ENCODE peak calls at places on chromosomes 1 and 21, in seven cellular contexts. One of them, this sample, is unnamed.

GRCh38 chr21:15060776-15061175 is 4.0 kb downstream of the NRIP1 start:
- DNase-seq in psoas muscle: no peak
- DNase-seq in astrocyte of the cerebellum: no peak
- DNase-seq in cardiac muscle cell: no peak
- DNase-seq in OCI-LY7: no peak
- DNase-seq in lower leg skin: no peak
- DNase-seq in heart left ventricle: no peak
- DNase-seq in this sample: no peak

GRCh38 chr1:183450086-183450485 is 22.2 kb upstream of the SMG7 start:
- DNase-seq in psoas muscle: no peak
- DNase-seq in astrocyte of the cerebellum: no peak
- DNase-seq in cardiac muscle cell: no peak
- DNase-seq in OCI-LY7: no peak
- DNase-seq in lower leg skin: no peak
- DNase-seq in heart left ventricle: no peak
- DNase-seq in this sample: no peak

GRCh38 chr1:26994020-26994745 is 691 bp downstream of the TRNP1 start:
- DNase-seq in psoas muscle: no peak
- DNase-seq in astrocyte of the cerebellum: no peak
- DNase-seq in cardiac muscle cell: no peak
- DNase-seq in OCI-LY7: peak
- DNase-seq in lower leg skin: no peak
- DNase-seq in heart left ventricle: no peak
- DNase-seq in this sample: no peak

GRCh38 chr1:31614538-31615005 is 2.9 kb upstream of the HCRTR1 start:
- DNase-seq in psoas muscle: no peak
- DNase-seq in astrocyte of the cerebellum: no peak
- DNase-seq in cardiac muscle cell: no peak
- DNase-seq in OCI-LY7: no peak
- DNase-seq in lower leg skin: peak
- DNase-seq in heart left ventricle: no peak
- DNase-seq in this sample: no peak

GRCh38 chr1:90155721-90156487 is 161.0 kb downstream of the ZNF326 start:
- DNase-seq in psoas muscle: no peak
- DNase-seq in astrocyte of the cerebellum: no peak
- DNase-seq in cardiac muscle cell: no peak
- DNase-seq in OCI-LY7: no peak
- DNase-seq in lower leg skin: no peak
- DNase-seq in heart left ventricle: no peak
- DNase-seq in this sample: peak

GRCh38 chr1:27026621-27027574 is 14.2 kb upstream of the TENT5B start:
- DNase-seq in psoas muscle: no peak
- DNase-seq in astrocyte of the cerebellum: peak
- DNase-seq in cardiac muscle cell: peak
- DNase-seq in OCI-LY7: no peak
- DNase-seq in lower leg skin: peak
- DNase-seq in heart left ventricle: peak
- DNase-seq in this sample: no peak

GRCh38 chr21:29201186-29201585 is 70.7 kb downstream of the MAP3K7CL start:
- DNase-seq in psoas muscle: no peak
- DNase-seq in astrocyte of the cerebellum: no peak
- DNase-seq in cardiac muscle cell: no peak
- DNase-seq in OCI-LY7: no peak
- DNase-seq in lower leg skin: no peak
- DNase-seq in heart left ventricle: no peak
- DNase-seq in this sample: no peak

GRCh38 chr1:183987593-183988318 is 49.8 kb downstream of the COLGALT2 start:
- DNase-seq in psoas muscle: no peak
- DNase-seq in astrocyte of the cerebellum: no peak
- DNase-seq in cardiac muscle cell: peak
- DNase-seq in OCI-LY7: no peak
- DNase-seq in lower leg skin: no peak
- DNase-seq in heart left ventricle: no peak
- DNase-seq in this sample: no peak

GRCh38 chr1:40027647-40028046 is 12.9 kb upstream of the CAP1 start:
- DNase-seq in psoas muscle: no peak
- DNase-seq in astrocyte of the cerebellum: no peak
- DNase-seq in cardiac muscle cell: no peak
- DNase-seq in OCI-LY7: no peak
- DNase-seq in lower leg skin: no peak
- DNase-seq in heart left ventricle: no peak
- DNase-seq in this sample: no peak

GRCh38 chr1:238950786-238951185 is 435.6 kb upstream of the CHRM3 start:
- DNase-seq in psoas muscle: no peak
- DNase-seq in astrocyte of the cerebellum: no peak
- DNase-seq in cardiac muscle cell: no peak
- DNase-seq in OCI-LY7: no peak
- DNase-seq in lower leg skin: no peak
- DNase-seq in heart left ventricle: no peak
- DNase-seq in this sample: no peak

GRCh38 chr1:88736633-88737248 is 52.7 kb downstream of the PKN2 start:
- DNase-seq in psoas muscle: no peak
- DNase-seq in astrocyte of the cerebellum: no peak
- DNase-seq in cardiac muscle cell: peak
- DNase-seq in OCI-LY7: peak
- DNase-seq in lower leg skin: no peak
- DNase-seq in heart left ventricle: no peak
- DNase-seq in this sample: peak

GRCh38 chr21:34313116-34313515 is 50.7 kb upstream of the KCNE2 start:
- DNase-seq in psoas muscle: no peak
- DNase-seq in astrocyte of the cerebellum: no peak
- DNase-seq in cardiac muscle cell: peak
- DNase-seq in OCI-LY7: no peak
- DNase-seq in lower leg skin: no peak
- DNase-seq in heart left ventricle: no peak
- DNase-seq in this sample: no peak

GRCh38 chr21:35127851-35128250 is 78.7 kb upstream of the RUNX1 start:
- DNase-seq in psoas muscle: no peak
- DNase-seq in astrocyte of the cerebellum: no peak
- DNase-seq in cardiac muscle cell: no peak
- DNase-seq in OCI-LY7: no peak
- DNase-seq in lower leg skin: no peak
- DNase-seq in heart left ventricle: no peak
- DNase-seq in this sample: no peak

GRCh38 chr1:15425521-15425920 is 12.7 kb upstream of the CTRC start:
- DNase-seq in psoas muscle: no peak
- DNase-seq in astrocyte of the cerebellum: no peak
- DNase-seq in cardiac muscle cell: no peak
- DNase-seq in OCI-LY7: no peak
- DNase-seq in lower leg skin: no peak
- DNase-seq in heart left ventricle: no peak
- DNase-seq in this sample: no peak

GRCh38 chr1:15424146-15424667 is 14.0 kb upstream of the CTRC start:
- DNase-seq in psoas muscle: no peak
- DNase-seq in astrocyte of the cerebellum: no peak
- DNase-seq in cardiac muscle cell: no peak
- DNase-seq in OCI-LY7: no peak
- DNase-seq in lower leg skin: no peak
- DNase-seq in heart left ventricle: no peak
- DNase-seq in this sample: no peak

GRCh38 chr1:15423355-15424077 is 13.8 kb downstream of the EFHD2 start:
- DNase-seq in psoas muscle: no peak
- DNase-seq in astrocyte of the cerebellum: no peak
- DNase-seq in cardiac muscle cell: no peak
- DNase-seq in OCI-LY7: no peak
- DNase-seq in lower leg skin: no peak
- DNase-seq in heart left ventricle: no peak
- DNase-seq in this sample: no peak

GRCh38 chr1:15425961-15426360 is 12.3 kb upstream of the CTRC start:
- DNase-seq in psoas muscle: no peak
- DNase-seq in astrocyte of the cerebellum: no peak
- DNase-seq in cardiac muscle cell: no peak
- DNase-seq in OCI-LY7: no peak
- DNase-seq in lower leg skin: no peak
- DNase-seq in heart left ventricle: no peak
- DNase-seq in this sample: no peak

DNA sequence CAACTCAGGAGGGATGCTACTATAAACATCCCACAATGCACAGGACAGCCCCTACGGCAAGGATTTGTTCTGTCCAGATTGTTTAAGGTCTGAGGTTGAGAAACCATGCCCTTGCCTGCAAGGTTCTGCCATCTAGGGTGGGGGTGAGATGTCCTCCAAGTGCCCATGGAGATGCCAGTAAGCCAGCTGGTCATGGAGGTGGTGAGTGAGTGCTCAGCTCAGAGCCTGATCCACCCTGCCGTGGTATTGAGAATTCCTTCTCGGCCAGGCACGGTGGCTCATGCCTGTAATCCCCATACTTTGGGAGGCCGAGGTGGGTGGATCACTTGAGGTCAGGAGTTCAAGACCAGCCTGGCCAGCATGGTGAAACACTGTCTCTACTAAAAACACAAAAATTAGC is 13.3 kb upstream of the CTRC start:
- DNase-seq in psoas muscle: no peak
- DNase-seq in astrocyte of the cerebellum: no peak
- DNase-seq in cardiac muscle cell: no peak
- DNase-seq in OCI-LY7: no peak
- DNase-seq in lower leg skin: no peak
- DNase-seq in heart left ventricle: no peak
- DNase-seq in this sample: no peak
- TF ChIP-seq CTCF in psoas muscle: no peak
- TF ChIP-seq CTCF in astrocyte of the cerebellum: no peak
- TF ChIP-seq CTCF in cardiac muscle cell: no peak
- TF ChIP-seq CTCF in OCI-LY7: no peak
- TF ChIP-seq CTCF in lower leg skin: no peak
- TF ChIP-seq CTCF in heart left ventricle: no peak
- TF ChIP-seq CTCF in this sample: no peak

GRCh38 chr1:16152521-16153087 is 3.3 kb downstream of the EPHA2 start:
- DNase-seq in psoas muscle: no peak
- DNase-seq in astrocyte of the cerebellum: no peak
- DNase-seq in cardiac muscle cell: peak
- DNase-seq in OCI-LY7: no peak
- DNase-seq in lower leg skin: no peak
- DNase-seq in heart left ventricle: peak
- DNase-seq in this sample: no peak

GRCh38 chr1:16150508-16150907 is 5.4 kb downstream of the EPHA2 start:
- DNase-seq in psoas muscle: no peak
- DNase-seq in astrocyte of the cerebellum: no peak
- DNase-seq in cardiac muscle cell: no peak
- DNase-seq in OCI-LY7: no peak
- DNase-seq in lower leg skin: no peak
- DNase-seq in heart left ventricle: peak
- DNase-seq in this sample: no peak

GRCh38 chr1:16151200-16151708 is 4.6 kb downstream of the EPHA2 start:
- DNase-seq in psoas muscle: no peak
- DNase-seq in astrocyte of the cerebellum: no peak
- DNase-seq in cardiac muscle cell: no peak
- DNase-seq in OCI-LY7: peak
- DNase-seq in lower leg skin: peak
- DNase-seq in heart left ventricle: peak
- DNase-seq in this sample: no peak

GRCh38 chr1:16153110-16153998 is 2.5 kb downstream of the EPHA2 start:
- DNase-seq in psoas muscle: no peak
- DNase-seq in astrocyte of the cerebellum: no peak
- DNase-seq in cardiac muscle cell: no peak
- DNase-seq in OCI-LY7: peak
- DNase-seq in lower leg skin: no peak
- DNase-seq in heart left ventricle: peak
- DNase-seq in this sample: no peak

GRCh38 chr1:16151985-16152384 is 3.9 kb downstream of the EPHA2 start:
- DNase-seq in psoas muscle: no peak
- DNase-seq in astrocyte of the cerebellum: no peak
- DNase-seq in cardiac muscle cell: no peak
- DNase-seq in OCI-LY7: no peak
- DNase-seq in lower leg skin: no peak
- DNase-seq in heart left ventricle: peak
- DNase-seq in this sample: no peak
- H3K4me3 ChIP-seq in psoas muscle: peak
- H3K4me3 ChIP-seq in astrocyte of the cerebellum: peak
- H3K4me3 ChIP-seq in cardiac muscle cell: no peak
- H3K4me3 ChIP-seq in OCI-LY7: no peak
- H3K4me3 ChIP-seq in lower leg skin: no peak
- H3K4me3 ChIP-seq in heart left ventricle: no peak
- H3K4me3 ChIP-seq in this sample: no peak

GRCh38 chr1:96872757-96873156 is 151.2 kb downstream of the PTBP2 start:
- DNase-seq in psoas muscle: no peak
- DNase-seq in astrocyte of the cerebellum: no peak
- DNase-seq in cardiac muscle cell: no peak
- DNase-seq in OCI-LY7: no peak
- DNase-seq in lower leg skin: no peak
- DNase-seq in heart left ventricle: no peak
- DNase-seq in this sample: no peak
- TF ChIP-seq CTCF in psoas muscle: no peak
- TF ChIP-seq CTCF in astrocyte of the cerebellum: no peak
- TF ChIP-seq CTCF in cardiac muscle cell: no peak
- TF ChIP-seq CTCF in OCI-LY7: peak
- TF ChIP-seq CTCF in lower leg skin: no peak
- TF ChIP-seq CTCF in heart left ventricle: no peak
- TF ChIP-seq CTCF in this sample: no peak

GRCh38 chr1:2331200-2331544 is 60.2 kb downstream of the MORN1 start:
- DNase-seq in psoas muscle: no peak
- DNase-seq in astrocyte of the cerebellum: no peak
- DNase-seq in cardiac muscle cell: no peak
- DNase-seq in OCI-LY7: no peak
- DNase-seq in lower leg skin: no peak
- DNase-seq in heart left ventricle: no peak
- DNase-seq in this sample: no peak

GRCh38 chr1:2330035-2330434 is 61.3 kb downstream of the MORN1 start:
- DNase-seq in psoas muscle: no peak
- DNase-seq in astrocyte of the cerebellum: no peak
- DNase-seq in cardiac muscle cell: no peak
- DNase-seq in OCI-LY7: no peak
- DNase-seq in lower leg skin: no peak
- DNase-seq in heart left ventricle: no peak
- DNase-seq in this sample: no peak

GRCh38 chr1:2327841-2328240 is 63.5 kb downstream of the MORN1 start:
- DNase-seq in psoas muscle: no peak
- DNase-seq in astrocyte of the cerebellum: no peak
- DNase-seq in cardiac muscle cell: no peak
- DNase-seq in OCI-LY7: no peak
- DNase-seq in lower leg skin: no peak
- DNase-seq in heart left ventricle: no peak
- DNase-seq in this sample: no peak

GRCh38 chr1:2328676-2329455 is 62.5 kb downstream of the MORN1 start:
- DNase-seq in psoas muscle: no peak
- DNase-seq in astrocyte of the cerebellum: no peak
- DNase-seq in cardiac muscle cell: no peak
- DNase-seq in OCI-LY7: no peak
- DNase-seq in lower leg skin: no peak
- DNase-seq in heart left ventricle: no peak
- DNase-seq in this sample: no peak

DNA sequence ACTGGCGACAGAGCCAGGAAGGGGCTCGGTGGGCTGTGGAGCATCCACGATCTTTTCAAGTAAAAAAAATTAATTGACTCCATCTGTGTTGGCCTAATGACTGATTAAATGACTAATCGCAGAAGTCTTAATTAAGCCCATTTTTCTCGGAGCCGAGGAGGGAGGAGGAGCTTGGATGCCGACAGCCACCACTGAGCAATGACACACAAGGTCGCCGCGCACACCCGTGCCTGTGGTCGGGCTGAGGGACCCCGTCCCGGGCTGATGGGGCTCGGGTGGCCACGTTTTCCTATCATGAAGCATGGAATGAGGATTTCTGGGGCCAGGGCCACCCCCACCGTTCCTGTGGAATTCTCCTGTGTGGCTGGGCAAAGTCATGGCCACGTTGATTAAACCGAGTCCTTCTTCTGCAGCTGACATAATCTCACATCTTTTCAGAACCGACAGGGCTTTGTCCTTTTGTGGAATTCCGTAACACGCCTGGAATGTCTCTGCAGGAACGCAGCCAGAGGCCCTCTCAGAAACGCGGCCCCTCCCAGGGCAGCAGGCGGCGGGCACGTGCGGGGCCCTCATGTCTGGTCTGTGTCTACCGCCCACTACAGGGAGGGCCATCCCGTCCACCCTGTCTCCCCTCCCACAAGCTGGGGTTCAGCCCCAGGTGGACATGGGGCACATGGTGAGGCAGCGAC is 60.7 kb downstream of the MORN1 start:
- DNase-seq in psoas muscle: peak
- DNase-seq in astrocyte of the cerebellum: peak
- DNase-seq in cardiac muscle cell: peak
- DNase-seq in OCI-LY7: no peak
- DNase-seq in lower leg skin: peak
- DNase-seq in heart left ventricle: no peak
- DNase-seq in this sample: no peak
- H3K4me3 ChIP-seq in psoas muscle: no peak
- H3K4me3 ChIP-seq in astrocyte of the cerebellum: no peak
- H3K4me3 ChIP-seq in cardiac muscle cell: no peak
- H3K4me3 ChIP-seq in OCI-LY7: no peak
- H3K4me3 ChIP-seq in lower leg skin: no peak
- H3K4me3 ChIP-seq in heart left ventricle: no peak
- H3K4me3 ChIP-seq in this sample: no peak

This sample was measured in GM12864.